ENCODE peak calls at places on chromosomes 4 and X, in four cellular contexts. One of them, this sample, is unnamed.
A peak's percentile ranks its signal among the peaks of the same experiment; 100 is the strongest.

GRCh38 chr4:123892997-123893745 is 496.6 kb downstream of the SPRY1 start:
- DNase-seq in CD4-positive, alpha-beta T cell: no peak
- DNase-seq in colonic mucosa: no peak
- DNase-seq in psoas muscle: no peak
- DNase-seq in this sample: no peak

GRCh38 chr4:141078871-141079270 is 54.4 kb downstream of the RNF150 start:
- DNase-seq in CD4-positive, alpha-beta T cell: no peak
- DNase-seq in colonic mucosa: no peak
- DNase-seq in psoas muscle: no peak
- DNase-seq in this sample: no peak

GRCh38 chr4:184246426-184246825 is 28.8 kb upstream of the ENPP6 start:
- DNase-seq in CD4-positive, alpha-beta T cell: no peak
- DNase-seq in colonic mucosa: no peak
- DNase-seq in psoas muscle: no peak
- DNase-seq in this sample: no peak

GRCh38 chrX:20028588-20028987 is 37.7 kb upstream of the BCLAF3 start:
- DNase-seq in CD4-positive, alpha-beta T cell: no peak
- DNase-seq in colonic mucosa: no peak
- DNase-seq in psoas muscle: no peak
- DNase-seq in this sample: no peak

GRCh38 chrX:123324628-123325027 is 140.6 kb downstream of the GRIA3 start:
- DNase-seq in CD4-positive, alpha-beta T cell: no peak
- DNase-seq in psoas muscle: no peak
- DNase-seq in colonic mucosa: no peak
- DNase-seq in this sample: no peak

GRCh38 chr4:151012836-151013235 is 2.2 kb downstream of the LRBA start:
- DNase-seq in colonic mucosa: peak; percentile 54
- DNase-seq in psoas muscle: no peak
- DNase-seq in CD4-positive, alpha-beta T cell: no peak
- DNase-seq in this sample: no peak

GRCh38 chrX:74383611-74384010 is 37.7 kb upstream of the SLC16A2 start:
- DNase-seq in colonic mucosa: peak; percentile 18
- DNase-seq in CD4-positive, alpha-beta T cell: no peak
- DNase-seq in psoas muscle: no peak
- DNase-seq in this sample: no peak

GRCh38 chr4:5371415-5372190 is 320.3 kb downstream of the STK32B start:
- DNase-seq in psoas muscle: no peak
- DNase-seq in CD4-positive, alpha-beta T cell: no peak
- DNase-seq in colonic mucosa: no peak
- DNase-seq in this sample: no peak

GRCh38 chr4:157701695-157701994 is 471.2 kb downstream of the GASK1B start:
- DNase-seq in CD4-positive, alpha-beta T cell: no peak
- DNase-seq in psoas muscle: no peak
- DNase-seq in colonic mucosa: no peak
- DNase-seq in this sample: no peak

GRCh38 chr4:71857713-71858451 is 74.0 kb upstream of the GC start:
- DNase-seq in colonic mucosa: no peak
- DNase-seq in CD4-positive, alpha-beta T cell: no peak
- DNase-seq in psoas muscle: no peak
- DNase-seq in this sample: no peak

GRCh38 chrX:130109429-130110378 is 593 bp downstream of the ELF4 start:
- DNase-seq in CD4-positive, alpha-beta T cell: no peak
- DNase-seq in psoas muscle: peak; percentile 24
- DNase-seq in colonic mucosa: no peak
- DNase-seq in this sample: no peak

GRCh38 chrX:40266490-40267333 is 169.0 kb upstream of the BCOR start:
- DNase-seq in CD4-positive, alpha-beta T cell: peak; percentile 35
- DNase-seq in colonic mucosa: peak; percentile 77
- DNase-seq in psoas muscle: peak; percentile 65
- DNase-seq in this sample: peak; percentile 12

GRCh38 chr4:152575533-152575932 is 39.6 kb upstream of the FBXW7 start:
- DNase-seq in CD4-positive, alpha-beta T cell: no peak
- DNase-seq in psoas muscle: no peak
- DNase-seq in colonic mucosa: no peak
- DNase-seq in this sample: no peak

GRCh38 chr4:189763573-189763972 is 177.1 kb upstream of the FRG1 start:
- DNase-seq in CD4-positive, alpha-beta T cell: no peak
- DNase-seq in colonic mucosa: no peak
- DNase-seq in psoas muscle: no peak
- DNase-seq in this sample: no peak

GRCh38 chrX:122154019-122154418 is 1030.1 kb upstream of the GRIA3 start:
- DNase-seq in CD4-positive, alpha-beta T cell: no peak
- DNase-seq in colonic mucosa: no peak
- DNase-seq in psoas muscle: no peak
- DNase-seq in this sample: no peak

GRCh38 chr4:26330186-26330787 is 9.5 kb downstream of the RBPJ start:
- DNase-seq in colonic mucosa: peak; percentile 25
- DNase-seq in psoas muscle: no peak
- DNase-seq in CD4-positive, alpha-beta T cell: no peak
- DNase-seq in this sample: no peak

GRCh38 chr4:73734405-73735070 is 5.8 kb upstream of the CXCL8 start:
- DNase-seq in CD4-positive, alpha-beta T cell: no peak
- DNase-seq in colonic mucosa: no peak
- DNase-seq in psoas muscle: no peak
- DNase-seq in this sample: no peak

GRCh38 chr4:13701937-13702446 is 74.5 kb upstream of the BOD1L1 start:
- DNase-seq in CD4-positive, alpha-beta T cell: no peak
- DNase-seq in psoas muscle: no peak
- DNase-seq in colonic mucosa: no peak
- DNase-seq in this sample: no peak

GRCh38 chr4:113052379-113052951 is 3.0 kb downstream of the ANK2 start:
- DNase-seq in psoas muscle: no peak
- DNase-seq in CD4-positive, alpha-beta T cell: no peak
- DNase-seq in colonic mucosa: no peak
- DNase-seq in this sample: no peak

GRCh38 chrX:8034058-8034457 is 106.8 kb upstream of the PNPLA4 start:
- DNase-seq in psoas muscle: no peak
- DNase-seq in CD4-positive, alpha-beta T cell: no peak
- DNase-seq in colonic mucosa: no peak
- DNase-seq in this sample: no peak

GRCh38 chr4:140645614-140646412 is 77.1 kb upstream of the UCP1 start:
- DNase-seq in CD4-positive, alpha-beta T cell: no peak
- DNase-seq in psoas muscle: no peak
- DNase-seq in colonic mucosa: no peak
- DNase-seq in this sample: no peak

GRCh38 chrX:55196688-55197087 is 23.5 kb upstream of the PAGE5 start:
- DNase-seq in colonic mucosa: no peak
- DNase-seq in psoas muscle: no peak
- DNase-seq in CD4-positive, alpha-beta T cell: no peak
- DNase-seq in this sample: no peak

GRCh38 chr4:173317003-173317402 is 17.2 kb downstream of the HMGB2 start:
- DNase-seq in CD4-positive, alpha-beta T cell: no peak
- DNase-seq in colonic mucosa: no peak
- DNase-seq in psoas muscle: no peak
- DNase-seq in this sample: no peak

GRCh38 chr4:959338-960139 is 13.8 kb downstream of the DGKQ start:
- DNase-seq in colonic mucosa: no peak
- DNase-seq in psoas muscle: no peak
- DNase-seq in CD4-positive, alpha-beta T cell: no peak
- DNase-seq in this sample: no peak

GRCh38 chr4:127049506-127049905 is 583.3 kb upstream of the INTU start:
- DNase-seq in psoas muscle: no peak
- DNase-seq in colonic mucosa: no peak
- DNase-seq in CD4-positive, alpha-beta T cell: no peak
- DNase-seq in this sample: no peak

GRCh38 chr4:104494822-104495559 is at the start of gene CXXC4:
- DNase-seq in colonic mucosa: peak; percentile 67
- DNase-seq in psoas muscle: peak; percentile 37
- DNase-seq in CD4-positive, alpha-beta T cell: no peak
- DNase-seq in this sample: no peak

GRCh38 chr4:169659736-169660670 is 39.6 kb downstream of the CLCN3 start:
- DNase-seq in psoas muscle: peak; percentile 33
- DNase-seq in CD4-positive, alpha-beta T cell: peak; percentile 44
- DNase-seq in colonic mucosa: peak; percentile 84
- DNase-seq in this sample: peak; percentile 41

GRCh38 chr4:40322853-40323252 is 12.3 kb upstream of the CHRNA9 start:
- DNase-seq in colonic mucosa: no peak
- DNase-seq in psoas muscle: no peak
- DNase-seq in CD4-positive, alpha-beta T cell: no peak
- DNase-seq in this sample: no peak

GRCh38 chrX:39484669-39485068 is 613.1 kb downstream of the BCOR start:
- DNase-seq in colonic mucosa: no peak
- DNase-seq in psoas muscle: no peak
- DNase-seq in CD4-positive, alpha-beta T cell: no peak
- DNase-seq in this sample: no peak

GRCh38 chr4:108427946-108428345 is 192.4 kb upstream of the RPL34 start:
- DNase-seq in psoas muscle: no peak
- DNase-seq in CD4-positive, alpha-beta T cell: no peak
- DNase-seq in colonic mucosa: no peak
- DNase-seq in this sample: no peak

GRCh38 chrX:125998432-125998831 is 167.7 kb downstream of the DCAF12L2 start:
- DNase-seq in CD4-positive, alpha-beta T cell: no peak
- DNase-seq in psoas muscle: no peak
- DNase-seq in colonic mucosa: no peak
- DNase-seq in this sample: no peak

GRCh38 chrX:133980406-133980805 is 5.0 kb downstream of the GPC3 start:
- DNase-seq in psoas muscle: no peak
- DNase-seq in colonic mucosa: no peak
- DNase-seq in CD4-positive, alpha-beta T cell: no peak
- DNase-seq in this sample: no peak

GRCh38 chrX:10725071-10725470 is 104.7 kb upstream of the MID1 start:
- DNase-seq in colonic mucosa: no peak
- DNase-seq in CD4-positive, alpha-beta T cell: no peak
- DNase-seq in psoas muscle: no peak
- DNase-seq in this sample: no peak

GRCh38 chr4:164337219-164337944 is 416.5 kb upstream of the SMIM31 start:
- DNase-seq in psoas muscle: no peak
- DNase-seq in CD4-positive, alpha-beta T cell: no peak
- DNase-seq in colonic mucosa: no peak
- DNase-seq in this sample: no peak
- H3K9me3 ChIP-seq in psoas muscle: peaks cover 6% of the 10 kb centered on the region
- H3K9me3 ChIP-seq in CD4-positive, alpha-beta T cell: no peaks in the 10 kb centered on the region
- H3K9me3 ChIP-seq in colonic mucosa: no peaks in the 10 kb centered on the region
- H3K9me3 ChIP-seq in this sample: no peaks in the 10 kb centered on the region

GRCh38 chrX:47447607-47448006 is 35.4 kb downstream of the ZNF41 start:
- DNase-seq in colonic mucosa: no peak
- DNase-seq in CD4-positive, alpha-beta T cell: no peak
- DNase-seq in psoas muscle: no peak
- DNase-seq in this sample: no peak
- H3K9me3 ChIP-seq in colonic mucosa: peaks cover 5% of the 10 kb centered on the region
- H3K9me3 ChIP-seq in CD4-positive, alpha-beta T cell: peaks cover 36% of the 10 kb centered on the region
- H3K9me3 ChIP-seq in psoas muscle: peaks cover 45% of the 10 kb centered on the region
- H3K9me3 ChIP-seq in this sample: peaks cover 13% of the 10 kb centered on the region

DNA sequence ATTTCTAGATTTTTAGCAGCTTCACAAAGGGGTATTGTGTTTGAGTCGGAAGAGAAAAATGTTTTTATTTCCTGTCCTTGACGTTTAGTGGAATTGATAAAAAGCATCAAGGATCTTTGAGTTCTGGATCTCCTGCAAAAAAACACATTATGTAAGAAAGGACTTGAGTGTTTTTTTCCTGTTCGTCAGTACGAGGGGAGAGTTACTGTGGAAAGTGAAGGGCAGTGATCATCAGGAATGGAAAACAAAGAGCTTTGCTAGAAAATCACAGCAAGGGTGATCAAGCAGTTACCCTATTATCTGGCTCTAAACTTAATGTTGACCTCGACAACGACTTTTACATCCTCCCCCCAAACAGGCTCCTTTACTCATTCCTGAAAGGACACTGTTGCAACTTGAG is 7.3 kb downstream of the LIMCH1 start:
- DNase-seq in psoas muscle: no peak
- DNase-seq in CD4-positive, alpha-beta T cell: no peak
- DNase-seq in colonic mucosa: no peak
- DNase-seq in this sample: no peak
- H3K9me3 ChIP-seq in psoas muscle: no peaks in the 10 kb centered on the region
- H3K9me3 ChIP-seq in CD4-positive, alpha-beta T cell: no peaks in the 10 kb centered on the region
- H3K9me3 ChIP-seq in colonic mucosa: no peaks in the 10 kb centered on the region
- H3K9me3 ChIP-seq in this sample: no peaks in the 10 kb centered on the region

DNA sequence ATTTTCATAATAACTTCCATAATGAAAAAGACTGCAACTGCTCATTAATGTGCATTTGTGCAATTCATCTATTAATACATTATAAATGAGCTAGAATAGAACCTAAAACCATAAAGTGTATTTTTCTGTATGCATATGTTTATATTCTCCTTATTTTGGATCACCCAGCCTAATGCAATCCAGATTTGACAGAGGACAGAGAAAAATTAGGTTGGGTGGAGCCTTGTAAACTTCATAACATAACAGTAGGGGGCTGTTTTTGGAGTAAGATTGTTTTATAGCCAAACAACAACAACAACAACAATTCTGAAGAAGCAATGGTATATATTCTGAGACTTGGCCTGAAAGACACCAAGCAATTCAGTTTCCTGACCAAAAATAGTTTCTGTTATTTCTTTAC is 615.3 kb upstream of the SLIT2 start:
- DNase-seq in psoas muscle: no peak
- DNase-seq in colonic mucosa: no peak
- DNase-seq in CD4-positive, alpha-beta T cell: no peak
- DNase-seq in this sample: no peak
- H3K9me3 ChIP-seq in psoas muscle: no peaks in the 10 kb centered on the region
- H3K9me3 ChIP-seq in colonic mucosa: no peaks in the 10 kb centered on the region
- H3K9me3 ChIP-seq in CD4-positive, alpha-beta T cell: no peaks in the 10 kb centered on the region
- H3K9me3 ChIP-seq in this sample: no peaks in the 10 kb centered on the region

GRCh38 chrX:136584545-136584944 is 52.5 kb downstream of the VGLL1 start:
- DNase-seq in colonic mucosa: no peak
- DNase-seq in CD4-positive, alpha-beta T cell: no peak
- DNase-seq in psoas muscle: no peak
- DNase-seq in this sample: no peak

GRCh38 chrX:136588060-136588459 is 56.0 kb downstream of the VGLL1 start:
- DNase-seq in psoas muscle: no peak
- DNase-seq in CD4-positive, alpha-beta T cell: no peak
- DNase-seq in colonic mucosa: no peak
- DNase-seq in this sample: no peak

GRCh38 chrX:136587532-136587931 is 55.5 kb downstream of the VGLL1 start:
- DNase-seq in colonic mucosa: no peak
- DNase-seq in psoas muscle: no peak
- DNase-seq in CD4-positive, alpha-beta T cell: no peak
- DNase-seq in this sample: no peak

GRCh38 chrX:136586386-136586785 is 54.4 kb downstream of the VGLL1 start:
- DNase-seq in CD4-positive, alpha-beta T cell: no peak
- DNase-seq in colonic mucosa: no peak
- DNase-seq in psoas muscle: no peak
- DNase-seq in this sample: no peak

GRCh38 chrX:136585960-136586359 is 53.9 kb downstream of the VGLL1 start:
- DNase-seq in colonic mucosa: no peak
- DNase-seq in CD4-positive, alpha-beta T cell: no peak
- DNase-seq in psoas muscle: no peak
- DNase-seq in this sample: no peak
- H3K9me3 ChIP-seq in colonic mucosa: no peaks in the 10 kb centered on the region
- H3K9me3 ChIP-seq in CD4-positive, alpha-beta T cell: no peaks in the 10 kb centered on the region
- H3K9me3 ChIP-seq in psoas muscle: no peaks in the 10 kb centered on the region
- H3K9me3 ChIP-seq in this sample: no peaks in the 10 kb centered on the region

GRCh38 chrX:120287513-120288112 is 23.6 kb downstream of the TMEM255A start:
- DNase-seq in CD4-positive, alpha-beta T cell: no peak
- DNase-seq in colonic mucosa: no peak
- DNase-seq in psoas muscle: no peak
- DNase-seq in this sample: no peak

GRCh38 chrX:120286733-120287512 is 24.3 kb downstream of the TMEM255A start:
- DNase-seq in colonic mucosa: no peak
- DNase-seq in psoas muscle: no peak
- DNase-seq in CD4-positive, alpha-beta T cell: no peak
- DNase-seq in this sample: no peak

GRCh38 chrX:120281761-120282160 is 29.5 kb downstream of the TMEM255A start:
- DNase-seq in CD4-positive, alpha-beta T cell: no peak
- DNase-seq in colonic mucosa: no peak
- DNase-seq in psoas muscle: no peak
- DNase-seq in this sample: no peak

GRCh38 chrX:120281021-120281624 is 30.1 kb downstream of the TMEM255A start:
- DNase-seq in CD4-positive, alpha-beta T cell: no peak
- DNase-seq in psoas muscle: no peak
- DNase-seq in colonic mucosa: no peak
- DNase-seq in this sample: no peak

GRCh38 chrX:120282697-120283096 is 28.6 kb downstream of the TMEM255A start:
- DNase-seq in colonic mucosa: no peak
- DNase-seq in psoas muscle: no peak
- DNase-seq in CD4-positive, alpha-beta T cell: no peak
- DNase-seq in this sample: no peak
- H3K9me3 ChIP-seq in colonic mucosa: no peaks in the 10 kb centered on the region
- H3K9me3 ChIP-seq in psoas muscle: no peaks in the 10 kb centered on the region
- H3K9me3 ChIP-seq in CD4-positive, alpha-beta T cell: no peaks in the 10 kb centered on the region
- H3K9me3 ChIP-seq in this sample: no peaks in the 10 kb centered on the region